ENCODE peak calls at places on chromosomes 1 and 21, in four cellular contexts. W is lower lobe of right lung, Q is astrocyte of the cerebellum, V is heart left ventricle. F is an unnamed sample.
A peak's percentile ranks its signal among the peaks of the same experiment; 100 is the strongest.

GRCh38 chr1:45806129-45806528 is 2.7 kb downstream of the MAST2 start:
- DNase-seq in W (no peak), Q (no peak), V (no peak), F (no peak)

GRCh38 chr21:44845418-44846200 is 27.7 kb upstream of the SUMO3 start:
- DNase-seq in W (peak; percentile 80), Q (no peak), V (peak; percentile 74), F (peak; percentile 51)

GRCh38 chr1:207499573-207499972 is 3.6 kb downstream of the CR1 start:
- DNase-seq in W (peak; percentile 75), Q (peak; percentile 36), V (peak; percentile 32), F (peak; percentile 70)

GRCh38 chr21:44865561-44866280 is 7.8 kb downstream of the PTTG1IP start:
- DNase-seq in W (no peak), Q (no peak), V (no peak), F (no peak)

GRCh38 chr1:100614570-100614969 is 76.6 kb downstream of the GPR88 start:
- DNase-seq in W (no peak), Q (no peak), V (no peak), F (no peak)

GRCh38 chr1:182889997-182890396 is 50.9 kb downstream of the DHX9 start:
- DNase-seq in W (no peak), Q (no peak), V (no peak), F (no peak)

GRCh38 chr1:220594356-220594755 is 66.4 kb downstream of the MARK1 start:
- DNase-seq in W (no peak), Q (no peak), V (no peak), F (peak; percentile 2)

GRCh38 chr1:235127203-235127602 is 1.4 kb downstream of the TOMM20 start:
- DNase-seq in W (no peak), Q (no peak), V (no peak), F (peak; percentile 20)

GRCh38 chr1:184755226-184756065 is 788 bp upstream of the EDEM3 start:
- DNase-seq in W (no peak), Q (peak; percentile 6), V (no peak), F (no peak)

GRCh38 chr1:58909914-58910681 is 126.3 kb upstream of the JUN start:
- DNase-seq in W (no peak), Q (no peak), V (no peak), F (no peak)

GRCh38 chr21:15219866-15220265 is 155.1 kb upstream of the NRIP1 start:
- DNase-seq in W (no peak), Q (no peak), V (no peak), F (no peak)

GRCh38 chr1:36284061-36284460 is 22.1 kb upstream of the SH3D21 start:
- DNase-seq in W (no peak), Q (no peak), V (no peak), F (peak; percentile 60)

GRCh38 chr1:183097438-183098051 is 74.3 kb downstream of the LAMC1 start:
- DNase-seq in W (no peak), Q (no peak), V (no peak), F (peak; percentile 70)

GRCh38 chr1:212203611-212204010 is 81.6 kb upstream of the PPP2R5A start:
- DNase-seq in W (no peak), Q (no peak), V (no peak), F (no peak)

GRCh38 chr21:30921129-30921528 is 39.7 kb upstream of the KRTAP11-1 start:
- DNase-seq in W (no peak), Q (no peak), V (no peak), F (no peak)

GRCh38 chr1:234907585-234908457 is 220.8 kb downstream of the TOMM20 start:
- DNase-seq in W (no peak), Q (peak; percentile 60), V (no peak), F (peak; percentile 97)

GRCh38 chr1:105462308-105462707 is 1594.2 kb upstream of the PRMT6 start:
- DNase-seq in W (no peak), Q (no peak), V (no peak), F (no peak)

GRCh38 chr1:95604784-95605183 is 370.8 kb downstream of the RWDD3 start:
- DNase-seq in W (no peak), Q (no peak), V (no peak), F (no peak)

GRCh38 chr1:32454726-32455125 is 10.1 kb upstream of the ZBTB8B start:
- DNase-seq in W (no peak), Q (no peak), V (no peak), F (peak; percentile 76)

GRCh38 chr1:225318706-225319575 is 108.9 kb downstream of the LBR start:
- DNase-seq in W (no peak), Q (peak; percentile 11), V (no peak), F (peak; percentile 57)

GRCh38 chr1:233025156-233025555 is 74.7 kb downstream of the NTPCR start:
- DNase-seq in W (no peak), Q (peak; percentile 12), V (peak; percentile 46), F (no peak)

GRCh38 chr1:26145041-26145959 is 13.6 kb upstream of the FAM110D start:
- DNase-seq in W (peak; percentile 80), Q (peak; percentile 75), V (peak; percentile 78), F (peak; percentile 89)

GRCh38 chr1:32761253-32761877 is 55.8 kb downstream of the YARS1 start:
- DNase-seq in W (peak; percentile 60), Q (no peak), V (no peak), F (peak; percentile 76)

GRCh38 chr21:37797403-37797802 is 118.9 kb downstream of the KCNJ6 start:
- DNase-seq in W (no peak), Q (no peak), V (no peak), F (no peak)

GRCh38 chr21:45078877-45079281 is 4.5 kb downstream of the ADARB1 start:
- DNase-seq in W (no peak), Q (no peak), V (no peak), F (peak; percentile 82)

GRCh38 chr1:68321084-68321685 is 88.9 kb upstream of the WLS start:
- DNase-seq in W (peak; percentile 79), Q (peak; percentile 33), V (peak; percentile 62), F (peak; percentile 69)

GRCh38 chr1:206461602-206462455 is 8.4 kb upstream of the IKBKE start:
- DNase-seq in W (no peak), Q (peak; percentile 63), V (peak; percentile 70), F (peak; percentile 84)

GRCh38 chr1:64822621-64823020 is 77.7 kb downstream of the RAVER2 start:
- DNase-seq in W (no peak), Q (no peak), V (no peak), F (peak; percentile 31)

GRCh38 chr1:227273557-227273956 is 44.7 kb downstream of the CDC42BPA start:
- DNase-seq in W (no peak), Q (peak; percentile 3), V (no peak), F (peak; percentile 26)

GRCh38 chr1:13549521-13549920 is 34.1 kb upstream of the PDPN start:
- DNase-seq in W (no peak), Q (no peak), V (no peak), F (no peak)

GRCh38 chr1:153841463-153841994 is 66.3 kb downstream of the SLC27A3 start:
- DNase-seq in W (no peak), Q (peak; percentile 1), V (no peak), F (peak; percentile 65)

GRCh38 chr1:55374801-55375616 is 159.8 kb upstream of the USP24 start:
- DNase-seq in W (no peak), Q (no peak), V (no peak), F (no peak)

GRCh38 chr1:110240476-110241210 is 30.5 kb downstream of the KCNC4 start:
- DNase-seq in W (no peak), Q (no peak), V (no peak), F (no peak)

GRCh38 chr1:245432221-245432620 is 277.4 kb downstream of the KIF26B start:
- DNase-seq in W (no peak), Q (no peak), V (no peak), F (no peak)

GRCh38 chr21:25589905-25590304 is 17.4 kb downstream of the MRPL39 start:
- DNase-seq in W (no peak), Q (no peak), V (no peak), F (no peak)

GRCh38 chr1:89613928-89614327 is 19.0 kb upstream of the LRRC8C start:
- DNase-seq in W (no peak), Q (no peak), V (no peak), F (no peak)

GRCh38 chr1:234601217-234602017 is 8.6 kb downstream of the IRF2BP2 start:
- DNase-seq in W (no peak), Q (no peak), V (no peak), F (peak; percentile 69)

GRCh38 chr1:116559304-116559761 is 11.5 kb downstream of the CD58 start:
- DNase-seq in W (no peak), Q (no peak), V (no peak), F (no peak)

GRCh38 chr1:30798954-30799491 is 41.4 kb upstream of the LAPTM5 start:
- DNase-seq in W (no peak), Q (no peak), V (no peak), F (no peak)

GRCh38 chr1:207027221-207027777 is 5.3 kb downstream of the C1orf116 start:
- DNase-seq in W (peak; percentile 63), Q (no peak), V (no peak), F (no peak)

GRCh38 chr1:27429029-27429425 is 36.6 kb downstream of the GPR3 start:
- DNase-seq in W (no peak), Q (no peak), V (no peak), F (no peak)
- H3K4me3 ChIP-seq in W (peak overlapping the region; percentile 15), Q (no peak overlapping the region), V (peak overlapping the region; percentile 35), F (no peak overlapping the region)

GRCh38 chr1:28756846-28757245 is 20.1 kb downstream of the YTHDF2 start:
- DNase-seq in W (no peak), Q (no peak), V (no peak), F (peak; percentile 20)
- TF ChIP-seq CTCF in W (peak; percentile 32), Q (no peak), V (peak; percentile 30), F (no peak)

DNA sequence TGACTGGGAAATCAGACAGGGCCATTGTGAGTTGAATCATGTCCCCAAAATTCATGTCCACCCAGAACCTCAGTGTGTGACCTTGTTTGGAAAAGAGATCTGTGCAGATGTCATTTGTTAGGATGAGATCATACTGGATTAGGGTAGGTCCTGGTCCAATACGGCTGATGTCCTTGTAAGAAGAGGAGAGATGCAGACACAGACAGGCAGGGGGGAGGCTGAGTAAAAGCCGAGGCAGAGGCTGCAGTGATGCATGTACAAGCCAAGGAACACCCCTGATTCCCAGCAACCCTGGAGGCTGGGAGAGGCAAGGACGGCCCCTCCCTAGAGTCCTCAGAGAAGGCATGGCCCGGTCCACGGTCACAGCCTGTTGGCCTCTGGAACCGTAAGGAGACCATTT is 15.9 kb upstream of the NPPB start:
- DNase-seq in W (no peak), Q (no peak), V (peak; percentile 27), F (no peak)
- H3K4me3 ChIP-seq in W (no peak overlapping the region), Q (no peak overlapping the region), V (no peak overlapping the region), F (no peak overlapping the region)

GRCh38 chr1:11262171-11263049 is at the start of gene MTOR:
- DNase-seq in W (peak; percentile 99), Q (peak; percentile 100), V (peak; percentile 99), F (peak; percentile 100)
- TF ChIP-seq CTCF in W (peak; percentile 16), Q (peak; percentile 61), V (no peak), F (peak; percentile 19)

GRCh38 chr1:117654485-117655219 is 48.8 kb downstream of the TENT5C start:
- DNase-seq in W (no peak), Q (no peak), V (no peak), F (no peak)
- H3K4me3 ChIP-seq in W (no peak overlapping the region), Q (no peak overlapping the region), V (no peak overlapping the region), F (no peak overlapping the region)

GRCh38 chr1:47627016-47627415 is 189.2 kb downstream of the FOXD2 start:
- DNase-seq in W (no peak), Q (no peak), V (no peak), F (no peak)
- TF ChIP-seq CTCF in W (no peak), Q (no peak), V (no peak), F (no peak)